ENCODE peak calls at places on chromosomes 1 and 21, in ten cellular contexts. G, L, X, F, R, W, N, Q, D and B are unnamed samples. For H3K9me2, the result is how much of the 10 kb centered on the place peaks cover.

GRCh38 chr1:28417441-28418277 is 48.1 kb downstream of the PHACTR4 start:
- DNase-seq in G (no peak), F (peak), D (peak), X (peak), Q (peak), W (peak), R (peak), N (peak), L (peak), B (no peak)

GRCh38 chr1:247085310-247085709 is 6.7 kb upstream of the ZNF670 start:
- DNase-seq in L (no peak), D (no peak), F (no peak), R (no peak), X (no peak), Q (no peak), G (no peak), N (no peak), W (no peak), B (no peak)

GRCh38 chr1:51329443-51330325 is 678 bp downstream of the TTC39A start:
- DNase-seq in R (peak), G (no peak), X (peak), D (no peak), F (no peak), W (peak), Q (peak), N (no peak), L (no peak), B (no peak)

GRCh38 chr1:22142315-22143064 is 407 bp downstream of the WNT4 start:
- DNase-seq in Q (peak), L (peak), X (peak), F (no peak), N (no peak), G (no peak), D (no peak), W (peak), R (peak), B (peak)

GRCh38 chr21:32132911-32133310 is 145.9 kb downstream of the MIS18A start:
- DNase-seq in D (no peak), X (no peak), N (no peak), R (no peak), W (no peak), Q (no peak), F (no peak), L (no peak), G (no peak), B (no peak)

GRCh38 chr1:214420833-214421232 is 130.6 kb downstream of the PTPN14 start:
- DNase-seq in G (no peak), N (no peak), X (no peak), L (no peak), R (no peak), F (no peak), Q (no peak), W (no peak), D (no peak), B (no peak)

GRCh38 chr1:38274974-38275373 is 228.4 kb upstream of the POU3F1 start:
- DNase-seq in R (no peak), D (no peak), L (no peak), Q (peak), G (no peak), X (no peak), F (no peak), W (no peak), N (no peak), B (no peak)

GRCh38 chr1:246689409-246689997 is 34.7 kb upstream of the SCCPDH start:
- DNase-seq in L (peak), Q (peak), F (peak), W (peak), R (peak), G (peak), N (peak), D (peak), X (peak), B (peak)

GRCh38 chr1:226631229-226632000 is 82.9 kb downstream of the STUM start:
- DNase-seq in D (no peak), Q (no peak), N (no peak), L (no peak), W (no peak), G (no peak), X (no peak), R (no peak), F (no peak), B (no peak)

GRCh38 chr1:30184393-30185141 is 538.8 kb downstream of the MATN1 start:
- DNase-seq in G (no peak), L (no peak), W (no peak), R (peak), Q (no peak), X (no peak), D (no peak), F (no peak), N (no peak), B (no peak)

GRCh38 chr1:36248250-36248894 is 24.1 kb downstream of the THRAP3 start:
- DNase-seq in G (no peak), W (peak), X (peak), Q (peak), R (no peak), F (no peak), L (peak), N (no peak), D (peak), B (no peak)
- H3K9me2 ChIP-seq in G (under half), W (under half), X (under half), Q (under half), R (under half), F (under half), L (under half), N (under half), D (under half), B (under half)

DNA sequence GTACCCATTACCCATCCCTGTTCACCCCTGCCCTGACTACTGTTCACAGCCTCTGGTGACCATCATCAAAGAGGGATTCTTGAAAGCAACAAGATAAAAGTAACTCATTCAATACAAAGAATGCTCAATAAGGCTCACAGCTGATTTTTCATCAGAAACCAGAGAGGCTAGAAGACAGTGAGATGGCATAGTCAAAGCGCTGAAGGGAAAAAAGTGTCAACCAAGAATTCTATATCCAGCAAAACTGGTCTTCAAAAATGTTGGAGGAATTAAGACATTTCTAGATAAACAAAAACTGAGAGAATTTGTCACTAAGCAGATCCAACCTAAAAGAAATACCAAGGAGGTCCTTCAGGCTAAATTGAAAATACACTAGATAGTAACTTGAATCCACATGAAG is 27.1 kb downstream of the CSF1 start:
- DNase-seq in R (no peak), F (no peak), X (no peak), L (no peak), G (no peak), W (no peak), N (no peak), D (no peak), Q (no peak), B (peak)
- H3K9me2 ChIP-seq in R (under half), F (under half), X (under half), L (under half), G (under half), W (under half), N (under half), D (under half), Q (under half), B (under half)

GRCh38 chr1:47990286-47990685 is 6.9 kb downstream of the TRABD2B start:
- DNase-seq in R (no peak), N (no peak), D (no peak), Q (no peak), L (no peak), X (no peak), F (no peak), W (no peak), G (no peak), B (no peak)
- H3K9me2 ChIP-seq in R (under half), N (under half), D (under half), Q (under half), L (under half), X (under half), F (under half), W (under half), G (under half), B (under half)

GRCh38 chr21:33763573-33763881 is 121.2 kb downstream of the ITSN1 start:
- DNase-seq in D (no peak), L (no peak), G (no peak), X (no peak), N (no peak), R (no peak), Q (no peak), F (no peak), W (no peak), B (no peak)

GRCh38 chr21:33767236-33767635 is 124.9 kb downstream of the ITSN1 start:
- DNase-seq in L (peak), F (no peak), N (no peak), R (no peak), Q (no peak), X (no peak), W (no peak), D (no peak), G (no peak), B (no peak)

GRCh38 chr21:33762798-33763572 is 120.7 kb downstream of the ITSN1 start:
- DNase-seq in R (no peak), X (peak), N (no peak), Q (no peak), D (no peak), F (no peak), L (peak), W (peak), G (no peak), B (no peak)

GRCh38 chr21:33760641-33761103 is 118.4 kb downstream of the ITSN1 start:
- DNase-seq in N (no peak), L (peak), Q (no peak), G (no peak), D (no peak), F (no peak), W (no peak), X (no peak), R (no peak), B (no peak)

GRCh38 chr21:33761104-33762036 is 119.1 kb downstream of the ITSN1 start:
- DNase-seq in Q (peak), G (no peak), N (peak), W (peak), F (no peak), D (peak), L (peak), R (no peak), X (peak), B (no peak)
- H3K9me2 ChIP-seq in Q (under half), G (under half), N (under half), W (under half), F (under half), D (under half), L (under half), R (under half), X (under half), B (under half)

GRCh38 chr21:37915941-37916794 is at the start of gene KCNJ6:
- DNase-seq in R (peak), X (no peak), W (no peak), Q (peak), N (no peak), F (no peak), D (no peak), L (peak), G (no peak), B (peak)
- H3K9me2 ChIP-seq in R (under half), X (under half), W (under half), Q (under half), N (under half), F (under half), D (under half), L (under half), G (under half), B (under half)

GRCh38 chr1:2885001-2885400 is 83.5 kb upstream of the TTC34 start:
- DNase-seq in X (no peak), R (no peak), N (no peak), G (no peak), Q (no peak), L (no peak), D (no peak), F (no peak), W (no peak), B (no peak)
- H3K9me2 ChIP-seq in X (under half), R (under half), N (under half), G (under half), Q (under half), L (under half), D (under half), F (under half), W (under half), B (under half)

DNA sequence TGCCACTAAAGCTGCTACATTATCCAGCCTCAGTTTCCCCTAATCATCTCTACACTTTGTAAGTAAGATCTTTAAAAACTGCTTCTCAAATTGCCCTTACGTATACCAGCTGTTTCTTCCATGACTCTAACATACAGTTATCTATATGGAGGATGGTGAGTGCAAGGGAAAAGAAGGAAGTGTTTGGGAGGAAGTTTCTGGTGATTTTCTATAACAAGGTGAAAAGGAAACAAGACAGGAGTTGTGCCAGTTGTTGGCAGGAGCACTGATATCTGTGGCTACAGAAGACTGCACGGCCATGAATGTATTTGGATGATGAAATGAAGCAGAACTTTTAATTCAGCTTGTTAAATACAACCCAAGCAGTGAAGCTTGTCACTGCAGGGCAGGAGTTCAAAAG is 32.3 kb upstream of the NHLH2 start:
- DNase-seq in L (no peak), R (no peak), Q (no peak), F (no peak), X (no peak), W (no peak), D (no peak), N (no peak), G (no peak), B (no peak)
- H3K9me2 ChIP-seq in L (under half), R (under half), Q (under half), F (under half), X (under half), W (under half), D (under half), N (under half), G (under half), B (under half)

DNA sequence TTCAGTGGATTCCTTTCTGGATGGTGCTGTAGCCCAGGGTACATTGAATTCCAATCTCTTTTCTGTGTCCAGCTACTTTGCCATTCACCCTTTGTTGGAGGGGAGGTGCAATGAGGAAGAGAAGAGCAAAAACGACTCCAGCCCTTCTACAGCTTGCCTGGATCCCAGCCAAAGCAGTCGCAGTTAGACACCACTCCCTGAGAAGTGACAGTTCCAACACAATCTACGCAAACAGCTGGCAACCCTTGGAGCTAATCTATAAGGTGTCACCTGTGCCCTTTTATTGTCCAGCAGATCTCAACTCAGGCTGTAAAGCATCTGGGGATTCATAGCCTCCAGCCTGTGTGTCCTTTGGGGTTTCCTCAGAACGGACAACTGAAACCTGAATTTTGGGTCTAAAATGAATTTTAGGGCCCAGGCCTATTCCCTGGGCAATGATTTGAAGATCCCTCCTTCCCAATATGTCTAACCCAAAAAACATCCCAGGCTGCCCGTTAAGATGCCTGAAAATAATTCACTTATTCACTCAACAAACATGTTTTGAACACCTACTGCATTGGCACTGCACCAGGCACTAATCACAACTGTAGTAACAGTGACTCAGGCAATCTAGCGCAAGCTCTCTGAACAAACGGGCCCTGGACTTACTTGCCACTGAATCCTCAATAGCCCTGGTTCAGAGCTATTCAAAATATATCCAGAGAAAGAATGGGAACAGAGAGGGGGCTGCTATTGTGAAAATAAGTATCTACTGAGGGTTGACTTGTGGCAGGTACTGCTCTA is 4.4 kb downstream of the CD244 start:
- DNase-seq in L (no peak), R (no peak), D (no peak), G (no peak), N (no peak), W (no peak), F (no peak), Q (no peak), X (no peak), B (no peak)
- H3K9me2 ChIP-seq in L (under half), R (under half), D (under half), G (under half), N (under half), W (under half), F (under half), Q (under half), X (under half), B (under half)